ENCODE peak calls at places on chromosomes 2 and 18, in seven cellular contexts. O is EH; G is psoas muscle; J is fibroblast of lung; R is AG08395; D is HEK293T; X is stimulated activated CD4-positive, alpha-beta T cell treated with anti-CD3 and anti-CD28 coated beads, Interleukin-4, amount 100 ng/mL, for 24 hours. Y is an unnamed sample.

GRCh38 chr2:202418027-202418426 is 41.9 kb downstream of the BMPR2 start:
- DNase-seq in X (no peak), J (no peak), O (no peak), R (no peak), D (no peak), G (no peak), Y (no peak)

GRCh38 chr18:60676807-60677206 is 304.2 kb upstream of the MC4R start:
- DNase-seq in G (no peak), O (no peak), J (no peak), R (no peak), X (no peak), D (peak; percentile 12), Y (no peak)

GRCh38 chr2:149271575-149271974 is 58.8 kb upstream of the LYPD6 start:
- DNase-seq in O (no peak), R (no peak), D (no peak), J (no peak), X (no peak), G (no peak), Y (no peak)

GRCh38 chr2:212451786-212452200 is 86.8 kb downstream of the ERBB4 start:
- DNase-seq in O (peak; percentile 81), R (peak; percentile 63), X (no peak), J (peak; percentile 2), D (no peak), G (no peak), Y (peak; percentile 45)

GRCh38 chr2:120936476-120937334 is 201.0 kb downstream of the GLI2 start:
- DNase-seq in X (no peak), O (peak; percentile 70), R (no peak), J (no peak), D (no peak), G (no peak), Y (peak; percentile 66)

GRCh38 chr2:43405829-43406228 is 179.4 kb upstream of the ZFP36L2 start:
- DNase-seq in R (no peak), G (no peak), J (peak; percentile 29), O (peak; percentile 25), D (no peak), X (no peak), Y (no peak)

GRCh38 chr2:28751956-28752607 is 452 bp downstream of the PPP1CB start:
- DNase-seq in R (no peak), D (peak; percentile 21), O (peak; percentile 34), G (no peak), X (peak; percentile 31), J (no peak), Y (no peak)

GRCh38 chr2:216559625-216560156 is 61.0 kb downstream of the RPL37A start:
- DNase-seq in X (no peak), D (no peak), R (peak; percentile 50), J (no peak), G (no peak), O (peak; percentile 71), Y (peak; percentile 38)

GRCh38 chr2:37532503-37532902 is 138.9 kb downstream of the CDC42EP3 start:
- DNase-seq in R (no peak), X (no peak), D (no peak), O (no peak), G (no peak), J (no peak), Y (no peak)

GRCh38 chr2:187581125-187581896 is 27.1 kb upstream of the TFPI start:
- DNase-seq in J (peak; percentile 69), X (peak; percentile 12), R (peak; percentile 10), D (peak; percentile 18), O (peak; percentile 52), G (no peak), Y (peak; percentile 65)

GRCh38 chr2:77284353-77284752 is 237.8 kb downstream of the LRRTM4 start:
- DNase-seq in R (no peak), J (no peak), X (no peak), O (no peak), D (no peak), G (no peak), Y (no peak)

GRCh38 chr2:888211-888801 is 62.3 kb upstream of the SNTG2 start:
- DNase-seq in J (no peak), G (no peak), X (no peak), R (no peak), O (no peak), D (no peak), Y (no peak)

GRCh38 chr2:109168716-109169115 is 39.7 kb downstream of the SH3RF3 start:
- DNase-seq in D (no peak), G (no peak), J (no peak), R (no peak), O (no peak), X (no peak), Y (no peak)

Y was measured in astrocyte of the spinal cord.